ENCODE peak calls at places on chromosomes 1 and 21, in five cellular contexts. A is activated CD4-positive, alpha-beta T cell treated with anti-CD3 and anti-CD28 coated beads, Interleukin-2, amount 10 ng/mL, durations not matched to agents 7 days and 5 days; E is activated T-cell treated with anti-CD3 and anti-CD28 coated beads for 1 hour; V is NCI-H2081; T is ecto neural progenitor cell. F is an unnamed sample.

GRCh38 chr1:96842215-96842614 is 120.6 kb downstream of the PTBP2 start:
- DNase-seq in A (no peak), E (no peak), V (no peak), T (no peak), F (no peak)

GRCh38 chr1:41500378-41500777 is 15.9 kb upstream of the EDN2 start:
- DNase-seq in A (no peak), E (no peak), V (peak), T (no peak), F (no peak)

GRCh38 chr1:23699280-23700179 is 7.9 kb downstream of the RPL11 start:
- DNase-seq in A (no peak), E (no peak), V (no peak), T (no peak), F (no peak)

GRCh38 chr1:13766906-13767564 is 67.0 kb downstream of the PRDM2 start:
- DNase-seq in A (no peak), E (no peak), V (no peak), T (no peak), F (no peak)

GRCh38 chr1:107963009-107963408 is 2.0 kb downstream of the VAV3 start:
- DNase-seq in A (no peak), E (no peak), V (no peak), T (no peak), F (no peak)

GRCh38 chr1:70140343-70140742 is 65.0 kb downstream of the LRRC40 start:
- DNase-seq in A (no peak), E (no peak), V (no peak), T (no peak), F (no peak)

GRCh38 chr1:229452956-229453801 is 19.3 kb upstream of the ACTA1 start:
- DNase-seq in A (no peak), E (no peak), V (peak), T (no peak), F (peak)

GRCh38 chr1:224684920-224685547 is 68.9 kb downstream of the CNIH3 start:
- DNase-seq in A (no peak), E (no peak), V (no peak), T (no peak), F (no peak)

GRCh38 chr21:16522512-16522911 is 792.7 kb downstream of the USP25 start:
- DNase-seq in A (no peak), E (no peak), V (no peak), T (no peak), F (no peak)

GRCh38 chr21:34135330-34135729 is 62.0 kb downstream of the MRPS6 start:
- DNase-seq in A (no peak), E (no peak), V (no peak), T (no peak), F (no peak)

GRCh38 chr1:228337031-228337564 is 69.5 kb downstream of the TRIM11 start:
- DNase-seq in A (no peak), E (no peak), V (no peak), T (no peak), F (no peak)

GRCh38 chr1:151992345-151993083 is 1.1 kb downstream of the S100A10 start:
- DNase-seq in A (peak), E (no peak), V (peak), T (peak), F (peak)

GRCh38 chr1:226425431-226426031 is 17.6 kb upstream of the PARP1 start:
- DNase-seq in A (peak), E (no peak), V (no peak), T (no peak), F (no peak)

GRCh38 chr1:182041615-182042014 is 19.9 kb downstream of the ZNF648 start:
- DNase-seq in A (no peak), E (no peak), V (no peak), T (no peak), F (no peak)

GRCh38 chr1:8540266-8540926 is 222.5 kb downstream of the SLC45A1 start:
- DNase-seq in A (no peak), E (no peak), V (no peak), T (no peak), F (no peak)

GRCh38 chr1:27823784-27824183 is 6.8 kb upstream of the PPP1R8 start:
- DNase-seq in A (no peak), E (no peak), V (no peak), T (no peak), F (no peak)

GRCh38 chr1:171653796-171654704 is 1.6 kb upstream of the MYOC start:
- DNase-seq in A (no peak), E (no peak), V (no peak), T (no peak), F (no peak)

GRCh38 chr1:93350875-93351274 is 5.2 kb downstream of the DR1 start:
- DNase-seq in A (no peak), E (no peak), V (no peak), T (no peak), F (no peak)

GRCh38 chr1:221327954-221328353 is 413.9 kb downstream of the DUSP10 start:
- DNase-seq in A (no peak), E (no peak), V (peak), T (no peak), F (peak)

GRCh38 chr1:202315576-202316168 is 26.1 kb downstream of the UBE2T start:
- DNase-seq in A (peak), E (peak), V (peak), T (peak), F (peak)

GRCh38 chr21:44930543-44930981 is 9.3 kb upstream of the SLX9 start:
- DNase-seq in A (peak), E (peak), V (no peak), T (no peak), F (no peak)

GRCh38 chr1:94606471-94606870 is 64.9 kb upstream of the F3 start:
- DNase-seq in A (no peak), E (no peak), V (no peak), T (no peak), F (no peak)

GRCh38 chr1:29364101-29364678 is 127.9 kb downstream of the PTPRU start:
- DNase-seq in A (no peak), E (no peak), V (no peak), T (peak), F (no peak)

GRCh38 chr1:164914208-164914607 is 355.2 kb downstream of the PBX1 start:
- DNase-seq in A (no peak), E (no peak), V (peak), T (no peak), F (no peak)

GRCh38 chr1:242425232-242425631 is 99.3 kb downstream of the PLD5 start:
- DNase-seq in A (no peak), E (no peak), V (no peak), T (no peak), F (no peak)

GRCh38 chr1:167627865-167628641 is 2.0 kb upstream of the RCSD1 start:
- DNase-seq in A (peak), E (peak), V (no peak), T (no peak), F (peak)